ENCODE peak calls at places on chromosomes 16 and 17, in six cellular contexts. C, Z, K, V, M and X are unnamed samples. For H3K27me3, the result is how much of the 10 kb centered on the place peaks cover.

GRCh38 chr17:5510776-5511175 is 24.4 kb downstream of the MIS12 start:
- DNase-seq in M (no peak), V (no peak), C (no peak), K (no peak), Z (no peak), X (no peak)

GRCh38 chr17:82064433-82065192 is 991 bp downstream of the DUS1L start:
- DNase-seq in K (no peak), Z (no peak), C (no peak), V (peak), M (no peak), X (no peak)

GRCh38 chr16:56576585-56577299 is 11.9 kb downstream of the MT4 start:
- DNase-seq in C (peak), K (peak), M (peak), Z (peak), V (peak), X (peak)

GRCh38 chr17:5123343-5124124 is 7.7 kb downstream of the USP6 start:
- DNase-seq in C (no peak), V (no peak), K (no peak), M (no peak), Z (no peak), X (no peak)

GRCh38 chr16:69105501-69106361 is at the start of gene HAS3:
- DNase-seq in Z (peak), M (peak), K (no peak), V (peak), C (peak), X (peak)

GRCh38 chr16:84735846-84736586 is 36.2 kb downstream of the USP10 start:
- DNase-seq in K (no peak), Z (no peak), C (no peak), V (peak), M (no peak), X (no peak)

GRCh38 chr17:81178136-81179091 is 12.4 kb upstream of the AATK start:
- DNase-seq in Z (no peak), K (no peak), M (no peak), C (no peak), V (no peak), X (no peak)

GRCh38 chr17:18213666-18214270 is 11.7 kb upstream of the LLGL1 start:
- DNase-seq in V (no peak), Z (no peak), M (no peak), K (no peak), C (no peak), X (no peak)

GRCh38 chr16:4435668-4436067 is 10.0 kb downstream of the DNAJA3 start:
- DNase-seq in V (no peak), Z (no peak), K (no peak), C (no peak), M (no peak), X (no peak)

GRCh38 chr17:40362696-40363479 is 1.6 kb downstream of the GJD3 start:
- DNase-seq in V (peak), K (no peak), C (peak), M (no peak), Z (peak), X (no peak)

GRCh38 chr17:79272666-79273219 is 198.1 kb downstream of the ENGASE start:
- DNase-seq in V (peak), M (no peak), Z (no peak), C (peak), K (no peak), X (no peak)

GRCh38 chr17:81248649-81249048 is 9.5 kb downstream of the NDUFAF8 start:
- DNase-seq in V (no peak), Z (no peak), M (no peak), C (no peak), K (no peak), X (no peak)

GRCh38 chr17:77254961-77255741 is 114.4 kb downstream of the SEC14L1 start:
- DNase-seq in M (no peak), C (peak), K (no peak), Z (no peak), V (peak), X (no peak)

GRCh38 chr17:46877466-46877865 is 26.1 kb downstream of the WNT9B start:
- DNase-seq in K (no peak), Z (no peak), V (no peak), M (no peak), C (no peak), X (no peak)

GRCh38 chr16:86960266-86960665 is 356.9 kb downstream of the C16orf95 start:
- DNase-seq in V (no peak), C (no peak), Z (no peak), M (no peak), K (no peak), X (no peak)

GRCh38 chr16:86962913-86963312 is 354.3 kb downstream of the C16orf95 start:
- DNase-seq in M (no peak), Z (peak), V (no peak), C (no peak), K (no peak), X (no peak)

GRCh38 chr16:86959729-86960128 is 357.5 kb downstream of the C16orf95 start:
- DNase-seq in V (no peak), C (no peak), M (no peak), Z (no peak), K (no peak), X (no peak)

GRCh38 chr16:86962259-86962658 is 354.9 kb downstream of the C16orf95 start:
- DNase-seq in V (no peak), Z (no peak), M (no peak), C (no peak), K (no peak), X (no peak)

GRCh38 chr16:86961133-86961720 is 356.0 kb downstream of the C16orf95 start:
- DNase-seq in K (no peak), C (no peak), V (no peak), Z (no peak), M (no peak), X (no peak)
- H3K27me3 ChIP-seq in K (under half), C (under half), V (half or more), Z (under half), M (under half), X (under half)

GRCh38 chr17:72527819-72528218 is 407.0 kb downstream of the SOX9 start:
- DNase-seq in K (no peak), Z (no peak), M (no peak), C (no peak), V (no peak), X (no peak)

GRCh38 chr17:72528683-72529082 is 407.9 kb downstream of the SOX9 start:
- DNase-seq in C (no peak), M (no peak), K (no peak), V (no peak), Z (no peak), X (no peak)

GRCh38 chr17:72530409-72530808 is 409.6 kb downstream of the SOX9 start:
- DNase-seq in C (no peak), K (no peak), V (no peak), M (no peak), Z (no peak), X (no peak)

GRCh38 chr17:72531729-72532128 is 410.9 kb downstream of the SOX9 start:
- DNase-seq in C (no peak), M (no peak), Z (no peak), K (no peak), V (no peak), X (no peak)

DNA sequence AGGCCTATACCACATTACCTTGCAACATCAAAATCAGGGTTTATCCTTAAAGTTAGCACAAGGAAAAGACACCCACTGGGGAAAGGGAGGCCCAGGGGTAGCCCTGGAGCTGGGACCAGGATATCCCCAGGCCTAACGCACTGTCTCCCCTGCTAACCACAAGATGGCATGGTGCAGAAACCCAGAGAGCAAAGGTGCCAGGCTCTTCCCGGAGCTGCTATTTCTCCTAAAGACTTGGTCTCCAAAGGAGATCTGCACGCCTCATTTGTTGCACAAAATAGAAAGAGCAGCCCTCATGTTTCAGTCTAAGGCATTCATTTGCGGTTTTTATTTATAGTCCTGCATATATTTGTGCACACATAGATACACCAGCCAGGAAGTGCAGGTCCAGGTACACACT is 408.6 kb downstream of the SOX9 start:
- DNase-seq in M (no peak), Z (no peak), C (no peak), K (no peak), V (no peak), X (no peak)
- H3K4me3 ChIP-seq in M (no peak), Z (no peak), C (no peak), K (no peak), V (no peak), X (no peak)

GRCh38 chr16:906296-906695 is 64.5 kb downstream of the LMF1 start:
- DNase-seq in Z (no peak), V (no peak), C (no peak), K (no peak), M (no peak), X (no peak)

GRCh38 chr16:909281-910000 is 61.3 kb downstream of the LMF1 start:
- DNase-seq in V (no peak), M (no peak), Z (no peak), C (no peak), K (no peak), X (no peak)

GRCh38 chr16:907361-907760 is 63.4 kb downstream of the LMF1 start:
- DNase-seq in C (no peak), Z (no peak), V (no peak), M (no peak), K (no peak), X (no peak)

GRCh38 chr16:908526-909155 is 62.1 kb downstream of the LMF1 start:
- DNase-seq in K (no peak), C (no peak), V (no peak), Z (no peak), M (no peak), X (no peak)

DNA sequence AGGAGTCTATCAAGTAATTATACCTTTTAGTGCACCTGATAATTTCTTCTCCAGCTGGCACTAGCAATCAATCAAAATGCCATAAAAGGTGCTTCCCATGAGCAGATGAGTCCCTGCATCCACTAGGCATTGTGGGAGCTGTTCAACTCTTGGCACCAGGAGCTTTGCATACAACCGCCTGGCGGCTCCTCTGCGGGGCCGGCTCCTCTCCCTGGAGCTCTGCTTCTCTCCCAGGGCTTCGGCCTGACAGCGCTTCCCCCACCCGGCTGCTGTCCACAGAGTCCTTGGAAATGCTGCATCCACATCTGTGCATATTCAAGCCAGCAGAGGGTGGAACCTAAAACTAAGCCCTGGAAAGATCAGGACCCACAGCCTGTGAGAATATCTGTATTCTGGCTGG is 63.0 kb downstream of the LMF1 start:
- DNase-seq in M (no peak), K (no peak), Z (no peak), C (no peak), V (no peak), X (no peak)
- TF ChIP-seq ZNF274 in M (no peak), K (no peak), Z (no peak), C (no peak), V (no peak), X (no peak)

GRCh38 chr17:49227436-49228261 is 2.9 kb downstream of the PHOSPHO1 start:
- DNase-seq in K (no peak), M (no peak), V (peak), Z (peak), C (peak), X (peak)

GRCh38 chr17:49226771-49227435 is 3.7 kb downstream of the PHOSPHO1 start:
- DNase-seq in K (no peak), C (no peak), Z (no peak), V (no peak), M (no peak), X (no peak)

GRCh38 chr17:49224198-49224996 is 6.2 kb downstream of the PHOSPHO1 start:
- DNase-seq in C (no peak), Z (no peak), M (no peak), K (no peak), V (no peak), X (no peak)

GRCh38 chr17:49224997-49225337 is 5.6 kb downstream of the PHOSPHO1 start:
- DNase-seq in K (no peak), M (no peak), V (no peak), Z (no peak), C (no peak), X (no peak)

DNA sequence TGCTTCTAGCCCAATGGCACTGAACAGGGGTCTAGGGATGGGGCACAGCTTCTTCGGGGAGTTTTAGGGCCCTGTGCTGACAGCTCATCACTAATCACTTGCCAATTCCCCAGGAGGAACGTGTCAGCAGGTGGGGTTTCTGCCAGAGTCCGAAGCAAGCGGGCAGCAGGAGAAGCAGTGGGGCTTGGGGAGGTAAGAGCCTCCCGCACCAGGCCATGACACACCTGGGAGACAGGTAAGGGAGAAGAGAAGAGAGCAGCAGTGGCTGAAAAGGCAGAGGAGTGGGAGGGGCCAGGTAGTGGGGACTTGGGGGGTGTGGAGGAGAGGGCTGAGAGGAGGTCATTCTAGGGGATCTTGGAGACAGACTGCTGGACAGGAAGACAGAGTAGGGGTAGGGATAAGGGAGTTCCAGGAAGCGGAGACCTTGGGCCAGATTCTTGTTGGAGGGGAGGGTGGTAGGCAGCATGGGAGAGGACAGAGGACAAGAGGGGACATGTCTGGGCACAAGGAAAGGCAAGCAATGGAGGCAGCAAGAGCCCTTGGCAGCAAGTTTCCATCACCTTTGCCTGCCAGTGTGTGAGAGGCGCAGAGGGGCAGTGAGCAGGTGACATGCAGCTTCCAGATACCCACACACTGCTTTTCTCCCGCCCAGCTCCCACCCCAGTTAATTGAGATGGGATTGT is 4.9 kb downstream of the PHOSPHO1 start:
- DNase-seq in C (no peak), V (no peak), M (no peak), Z (no peak), K (no peak), X (no peak)
- H3K27me3 ChIP-seq in C (under half), V (half or more), M (under half), Z (under half), K (under half), X (half or more)

GRCh38 chr16:46650224-46650623 is 29.0 kb upstream of the SHCBP1 start:
- DNase-seq in M (no peak), V (no peak), Z (no peak), C (no peak), K (no peak), X (no peak)
- H3K4me3 ChIP-seq in M (no peak), V (no peak), Z (no peak), C (no peak), K (no peak), X (no peak)